ENCODE peak calls at places on chromosomes 7 and 10, in five cellular contexts. P is ELR; Y is skeletal muscle cell; C is A549; H is stimulated activated naive CD4-positive, alpha-beta T cell. O is an unnamed sample.

GRCh38 chr7:100675581-100676350 is 2.2 kb downstream of the GNB2 start:
- DNase-seq in P (peak; percentile 74), Y (peak; percentile 30), C (peak; percentile 35), H (peak; percentile 82), O (peak; percentile 55)

GRCh38 chr7:117719377-117719776 is 153.9 kb downstream of the CTTNBP2 start:
- DNase-seq in P (no peak), Y (no peak), C (no peak), H (no peak), O (no peak)

GRCh38 chr7:44961844-44962482 is 16.9 kb downstream of the MYO1G start:
- DNase-seq in P (no peak), Y (no peak), C (no peak), H (no peak), O (no peak)

GRCh38 chr7:31102973-31103850 is 51.1 kb downstream of the ADCYAP1R1 start:
- DNase-seq in P (no peak), Y (no peak), C (no peak), H (no peak), O (no peak)

GRCh38 chr10:132417957-132418441 is 21.0 kb downstream of the PWWP2B start:
- DNase-seq in P (no peak), Y (no peak), C (no peak), H (no peak), O (no peak)

GRCh38 chr7:11737723-11738122 is 94.3 kb downstream of the THSD7A start:
- DNase-seq in P (peak; percentile 78), Y (no peak), C (no peak), H (no peak), O (no peak)

GRCh38 chr10:89615824-89616223 is 29.2 kb downstream of the PANK1 start:
- DNase-seq in P (peak; percentile 20), Y (no peak), C (no peak), H (no peak), O (no peak)

GRCh38 chr7:70072220-70072619 is 473.9 kb downstream of the AUTS2 start:
- DNase-seq in P (no peak), Y (peak; percentile 78), C (no peak), H (no peak), O (peak; percentile 17)

GRCh38 chr10:114405011-114405350 is 679 bp upstream of the AFAP1L2 start:
- DNase-seq in P (no peak), Y (no peak), C (peak; percentile 54), H (no peak), O (no peak)

GRCh38 chr10:59741583-59741982 is 11.7 kb downstream of the MRLN start:
- DNase-seq in P (no peak), Y (no peak), C (no peak), H (no peak), O (no peak)

GRCh38 chr7:39428221-39428620 is 138.0 kb upstream of the YAE1 start:
- DNase-seq in P (peak; percentile 60), Y (peak; percentile 26), C (peak; percentile 23), H (no peak), O (peak; percentile 23)

GRCh38 chr10:60480865-60481563 is 91.3 kb upstream of the ANK3 start:
- DNase-seq in P (peak; percentile 61), Y (peak; percentile 67), C (peak; percentile 91), H (no peak), O (peak; percentile 79)

GRCh38 chr10:24331457-24331856 is 122.5 kb downstream of the KIAA1217 start:
- DNase-seq in P (peak; percentile 10), Y (no peak), C (peak; percentile 12), H (no peak), O (peak; percentile 63)

GRCh38 chr10:88974012-88974411 is 16.6 kb upstream of the FAS start:
- DNase-seq in P (no peak), Y (no peak), C (no peak), H (no peak), O (no peak)